ENCODE peak calls at places on chromosomes 2 and 18, in four cellular contexts. M, B, H and R are unnamed samples.

GRCh38 chr2:205367536-205367935 is 314.8 kb upstream of the NRP2 start:
- DNase-seq in M (no peak), B (no peak), H (peak; percentile 80), R (no peak)

GRCh38 chr2:36587091-36587490 is 10.9 kb downstream of the FEZ2 start:
- DNase-seq in B (no peak), M (no peak), H (no peak), R (no peak)

GRCh38 chr2:144140896-144141295 is 379.0 kb downstream of the ZEB2 start:
- DNase-seq in B (no peak), H (peak; percentile 49), M (no peak), R (no peak)

GRCh38 chr18:58232674-58233073 is 188.6 kb downstream of the NEDD4L start:
- DNase-seq in H (no peak), M (no peak), B (no peak), R (no peak)

GRCh38 chr2:234496442-234496834 is 443 bp downstream of the ARL4C start:
- DNase-seq in H (no peak), B (peak; percentile 40), M (no peak), R (no peak)

GRCh38 chr2:102112692-102113665 is 29.6 kb upstream of the IL1R1 start:
- DNase-seq in B (no peak), M (no peak), H (peak; percentile 87), R (no peak)

GRCh38 chr18:65852273-65852672 is 101.5 kb downstream of the CDH7 start:
- DNase-seq in H (no peak), M (no peak), B (no peak), R (no peak)

GRCh38 chr2:83967854-83968253 is 491.2 kb downstream of the SUCLG1 start:
- DNase-seq in B (no peak), H (no peak), M (no peak), R (no peak)

GRCh38 chr2:1656326-1656960 is 87.9 kb downstream of the PXDN start:
- DNase-seq in B (no peak), H (no peak), M (no peak), R (no peak)

GRCh38 chr18:55138401-55138800 is 179.1 kb upstream of the CCDC68 start:
- DNase-seq in H (no peak), M (no peak), B (no peak), R (no peak)

GRCh38 chr18:75504469-75504868 is 77.0 kb upstream of the SMIM21 start:
- DNase-seq in H (no peak), M (peak; percentile 70), B (no peak), R (no peak)

GRCh38 chr2:176650101-176650500 is 380.9 kb downstream of the MTX2 start:
- DNase-seq in H (no peak), B (no peak), M (no peak), R (no peak)

GRCh38 chr18:56330381-56331115 is 307.8 kb downstream of the TXNL1 start:
- DNase-seq in M (no peak), H (no peak), B (no peak), R (no peak)

GRCh38 chr2:66305714-66306113 is 129.2 kb upstream of the MEIS1 start:
- DNase-seq in B (peak; percentile 54), H (peak; percentile 2), M (peak; percentile 48), R (no peak)

GRCh38 chr2:26852405-26853348 is 4.7 kb downstream of the DPYSL5 start:
- DNase-seq in B (no peak), H (no peak), M (no peak), R (no peak)

GRCh38 chr18:79857082-79857661 is 59.4 kb downstream of the KCNG2 start:
- DNase-seq in M (no peak), H (peak; percentile 58), B (no peak), R (no peak)

GRCh38 chr2:16073921-16074425 is 133.6 kb downstream of the MYCN start:
- DNase-seq in B (no peak), M (no peak), H (no peak), R (no peak)

GRCh38 chr2:226683926-226684562 is 115.6 kb downstream of the IRS1 start:
- DNase-seq in H (no peak), M (no peak), B (no peak), R (no peak)

GRCh38 chr18:30982285-30982992 is 60.1 kb downstream of the DSC3 start:
- DNase-seq in B (no peak), H (no peak), M (no peak), R (no peak)

GRCh38 chr2:207130958-207131521 is 34.7 kb downstream of the KLF7 start:
- DNase-seq in H (no peak), M (no peak), B (no peak), R (no peak)

GRCh38 chr2:67600946-67601345 is 203.8 kb downstream of the ETAA1 start:
- DNase-seq in B (no peak), M (no peak), H (peak; percentile 73), R (no peak)

GRCh38 chr2:15718103-15718943 is 126.7 kb downstream of the DDX1 start:
- DNase-seq in M (no peak), B (no peak), H (no peak), R (no peak)

GRCh38 chr18:48354746-48355260 is 54.4 kb downstream of the ZBTB7C start:
- DNase-seq in B (no peak), M (no peak), H (no peak), R (no peak)

GRCh38 chr2:140659293-140659692 is 1471.5 kb downstream of the LRP1B start:
- DNase-seq in B (no peak), H (no peak), M (no peak), R (no peak)

GRCh38 chr2:126906781-126907180 is 8.1 kb downstream of the TEX51 start:
- DNase-seq in B (no peak), H (no peak), M (no peak), R (no peak)

GRCh38 chr2:242069018-242069417 is 199.5 kb downstream of the RTP5 start:
- DNase-seq in M (peak; percentile 26), B (no peak), H (no peak), R (no peak)

GRCh38 chr18:78731423-78732032 is 248.1 kb upstream of the SALL3 start:
- DNase-seq in B (no peak), H (no peak), M (no peak), R (no peak)

GRCh38 chr18:79511671-79512301 is 116.1 kb downstream of the NFATC1 start:
- DNase-seq in M (no peak), H (no peak), B (no peak), R (no peak)

DNA sequence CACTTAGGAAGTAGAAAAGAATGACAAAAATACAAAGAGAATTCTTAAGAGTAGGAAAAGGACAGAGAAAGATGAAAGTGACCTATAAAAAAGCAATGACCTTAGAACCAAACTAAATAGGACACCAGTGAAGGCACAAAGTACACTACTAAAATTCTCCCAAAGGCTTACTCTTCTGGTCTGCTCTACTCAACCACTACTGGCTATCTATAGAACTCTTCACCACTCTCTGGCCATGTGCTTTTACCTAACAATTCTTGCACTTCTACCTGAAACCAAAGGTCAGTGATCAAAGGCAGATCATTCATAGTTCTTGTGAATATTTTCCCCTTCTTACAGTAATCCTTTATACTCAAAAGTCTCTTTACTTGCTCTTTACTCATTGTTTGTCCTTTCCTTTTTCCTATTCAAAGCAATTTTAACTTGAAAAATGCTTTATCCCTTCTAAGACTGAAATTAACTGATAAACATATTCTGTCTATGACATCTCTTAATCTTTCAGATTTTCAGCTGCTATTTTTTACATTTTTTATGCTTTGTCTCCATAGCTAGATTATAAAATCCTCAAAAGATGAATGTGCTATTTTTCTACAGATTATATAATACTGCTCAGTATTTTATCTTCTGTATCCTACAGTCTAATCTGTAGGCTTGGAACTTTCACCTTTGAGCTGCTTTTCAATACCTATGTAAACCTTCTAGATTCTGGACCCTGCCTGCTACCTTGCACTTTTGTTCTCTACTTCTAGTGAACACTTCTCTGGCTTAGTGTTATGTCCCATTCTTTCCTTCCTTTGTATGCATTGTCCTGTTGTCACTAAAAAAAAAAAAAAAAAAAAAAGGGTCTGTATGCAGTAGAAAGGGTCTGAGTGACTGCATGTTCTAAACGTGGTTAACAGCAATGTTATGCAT is 64.6 kb downstream of the NCKAP1 start:
- DNase-seq in M (no peak), H (no peak), B (no peak), R (no peak)
- H3K27ac ChIP-seq in M (no peak overlapping the region), H (no peak overlapping the region), B (no peak overlapping the region), R (no peak overlapping the region)

DNA sequence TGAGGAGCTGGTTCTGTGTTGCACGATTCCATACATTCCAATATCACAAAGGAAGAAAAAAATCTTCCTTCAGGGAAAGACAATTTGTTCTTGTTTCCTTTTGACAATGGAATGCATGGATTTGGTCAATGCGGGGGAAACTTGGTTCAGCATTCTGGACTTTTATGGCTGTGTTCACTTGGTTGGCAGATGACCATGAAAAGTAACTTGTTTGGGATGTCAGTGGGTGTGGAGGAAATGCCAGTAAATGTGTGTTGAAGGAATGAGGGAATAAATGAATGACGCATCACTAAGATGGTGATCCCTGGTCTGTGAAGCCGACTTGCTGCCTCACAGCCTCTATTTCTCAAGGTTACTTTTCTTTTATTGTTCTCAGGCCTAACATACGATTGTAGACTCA is 53.7 kb downstream of the THUMPD2 start:
- DNase-seq in B (no peak), H (no peak), M (no peak), R (no peak)
- H3K27ac ChIP-seq in B (no peak overlapping the region), H (no peak overlapping the region), M (no peak overlapping the region), R (no peak overlapping the region)

DNA sequence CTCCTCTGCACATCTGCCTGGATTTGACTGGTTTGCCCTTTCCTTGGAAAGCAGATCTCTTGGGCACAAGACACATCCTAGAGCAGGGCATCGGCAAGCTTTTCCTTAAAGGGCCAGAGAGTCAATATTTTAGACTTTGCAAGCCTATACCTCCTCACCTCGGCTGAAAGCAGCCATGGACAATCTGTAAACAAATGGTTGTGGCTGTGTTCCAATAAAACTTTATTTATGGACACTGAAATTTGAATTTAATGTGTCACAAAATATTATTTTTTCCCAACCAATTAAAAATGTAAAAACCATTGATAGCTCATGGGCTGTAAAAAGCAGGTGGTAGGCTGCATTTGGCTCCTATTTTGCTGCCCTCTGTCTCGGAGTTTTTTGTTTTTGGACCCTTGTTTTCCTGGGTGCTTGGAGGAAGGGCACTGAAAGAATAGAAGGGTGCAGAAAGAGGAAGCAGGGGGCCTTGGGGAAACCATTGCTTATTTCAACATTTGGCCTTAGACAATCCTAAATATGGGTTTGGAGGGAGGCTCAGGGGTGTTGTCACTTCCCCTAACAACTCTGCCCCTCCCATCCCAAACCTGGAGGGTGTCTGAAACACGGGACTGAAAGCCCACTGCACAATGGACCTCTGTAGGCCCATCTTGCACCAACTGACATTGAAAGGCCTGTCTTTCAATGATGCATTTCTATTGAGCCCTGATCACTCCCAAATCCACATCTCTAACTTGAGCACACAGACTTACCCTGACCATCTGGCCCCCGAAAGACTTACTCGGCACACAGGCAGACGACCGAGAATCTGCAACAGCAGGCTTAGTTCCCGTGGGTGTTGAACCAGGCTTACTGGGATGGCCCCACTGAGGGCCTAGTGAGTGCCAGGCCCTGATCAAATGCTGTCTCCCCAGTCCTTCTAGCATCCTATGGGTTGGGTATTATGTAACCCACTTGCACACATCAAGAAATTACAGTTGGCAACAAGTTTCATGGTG is 7.1 kb upstream of the ZFP36L2 start:
- DNase-seq in H (no peak), B (no peak), M (no peak), R (peak; percentile 75)
- H3K27ac ChIP-seq in H (no peak overlapping the region), B (no peak overlapping the region), M (no peak overlapping the region), R (peak overlapping the region; percentile 92)

DNA sequence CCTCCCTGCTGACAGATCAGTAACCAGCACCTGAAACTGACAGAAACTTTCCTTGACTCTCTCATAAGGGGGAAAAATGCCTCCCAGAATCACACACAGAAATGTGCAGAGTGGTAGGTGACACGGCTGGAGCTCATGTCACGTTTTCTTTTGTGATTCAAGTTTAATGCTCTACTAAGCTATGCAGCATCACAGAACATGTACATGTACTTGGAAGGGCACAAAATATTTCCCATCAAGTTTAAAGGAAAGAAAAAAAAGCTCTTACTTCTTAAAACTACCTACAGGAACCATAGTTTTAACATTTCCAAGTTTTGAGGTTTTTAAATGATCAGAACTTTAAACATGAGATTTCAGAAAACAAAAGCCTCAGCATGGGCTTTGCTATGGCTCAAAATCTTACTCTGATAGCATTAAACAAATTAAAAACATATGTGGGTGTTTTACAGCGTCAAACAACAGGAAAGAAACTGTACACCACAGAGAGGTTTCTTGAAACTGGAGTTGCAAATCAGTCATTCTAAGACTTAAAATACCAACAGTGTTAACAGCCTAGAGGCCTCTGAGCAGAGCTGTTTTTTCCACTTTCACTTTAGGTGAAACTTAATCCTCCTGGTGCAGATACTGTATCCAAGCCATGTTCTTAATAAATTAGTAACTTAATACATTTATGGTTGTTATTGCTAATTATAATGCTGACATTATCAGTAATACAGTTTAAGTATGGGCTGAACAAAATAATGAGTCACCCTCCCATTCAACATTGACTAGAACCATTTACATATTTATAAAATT is 30.1 kb downstream of the MBP start:
- DNase-seq in M (no peak), H (peak; percentile 93), B (no peak), R (no peak)
- H3K27ac ChIP-seq in M (peak overlapping the region; percentile 53), H (peak overlapping the region; percentile 81), B (no peak overlapping the region), R (peak overlapping the region; percentile 83)